ENCODE peak calls at places on chromosomes 5 and 9, in nine cellular contexts. D, O, Q, R, P, F, I, Z and B are unnamed samples.

GRCh38 chr5:147752666-147753290 is 29.8 kb downstream of the JAKMIP2 start:
- DNase-seq in D (no peak), O (no peak), Q (no peak), R (no peak), P (no peak), F (no peak), I (no peak), Z (no peak), B (no peak)

GRCh38 chr5:61053937-61054336 is 108.3 kb downstream of the SMIM15 start:
- DNase-seq in D (no peak), O (no peak), Q (no peak), R (no peak), P (no peak), F (no peak), I (no peak), Z (no peak), B (no peak)

GRCh38 chr9:31597977-31598376 is 786.5 kb upstream of the ACO1 start:
- DNase-seq in D (no peak), O (no peak), Q (no peak), R (no peak), P (no peak), F (no peak), I (no peak), Z (no peak), B (no peak)

GRCh38 chr5:81389015-81389414 is 4.9 kb downstream of the ACOT12 start:
- DNase-seq in D (no peak), O (no peak), Q (no peak), R (no peak), P (no peak), F (no peak), I (no peak), Z (no peak), B (no peak)

GRCh38 chr5:43290726-43291125 is 22.5 kb downstream of the HMGCS1 start:
- DNase-seq in D (no peak), O (no peak), Q (no peak), R (no peak), P (no peak), F (no peak), I (no peak), Z (no peak), B (no peak)

GRCh38 chr9:14021871-14022525 is 291.9 kb downstream of the NFIB start:
- DNase-seq in D (no peak), O (no peak), Q (no peak), R (no peak), P (no peak), F (no peak), I (no peak), Z (no peak), B (no peak)

GRCh38 chr5:91419571-91420537 is 36.7 kb upstream of the ARRDC3 start:
- DNase-seq in D (no peak), O (no peak), Q (peak; percentile 75), R (peak; percentile 57), P (peak; percentile 40), F (peak; percentile 22), I (peak; percentile 19), Z (peak; percentile 40), B (peak; percentile 43)

GRCh38 chr5:109759304-109759703 is 69.6 kb downstream of the MAN2A1 start:
- DNase-seq in D (no peak), O (no peak), Q (no peak), R (no peak), P (no peak), F (no peak), I (no peak), Z (no peak), B (no peak)

GRCh38 chr9:126517751-126518261 is 95.9 kb upstream of the LMX1B start:
- DNase-seq in D (no peak), O (no peak), Q (no peak), R (no peak), P (no peak), F (no peak), I (no peak), Z (no peak), B (no peak)

GRCh38 chr5:134228624-134229023 is 2.8 kb upstream of the PPP2CA start:
- DNase-seq in D (no peak), O (no peak), Q (no peak), R (no peak), P (no peak), F (no peak), I (no peak), Z (no peak), B (no peak)

GRCh38 chr9:117145811-117146490 is 268.9 kb downstream of the ASTN2 start:
- DNase-seq in D (no peak), O (no peak), Q (no peak), R (no peak), P (no peak), F (no peak), I (no peak), Z (no peak), B (no peak)

GRCh38 chr9:97857603-97858392 is 4.8 kb downstream of the FOXE1 start:
- DNase-seq in D (no peak), O (no peak), Q (no peak), R (no peak), P (no peak), F (no peak), I (no peak), Z (no peak), B (no peak)

GRCh38 chr5:7869474-7870136 is 657 bp downstream of the MTRR start:
- DNase-seq in D (no peak), O (peak; percentile 75), Q (no peak), R (no peak), P (no peak), F (peak; percentile 17), I (peak; percentile 37), Z (no peak), B (peak; percentile 23)

GRCh38 chr9:71665247-71665646 is 103.1 kb downstream of the CEMIP2 start:
- DNase-seq in D (no peak), O (no peak), Q (no peak), R (no peak), P (no peak), F (no peak), I (no peak), Z (no peak), B (no peak)

GRCh38 chr9:107929439-107929838 is 439.9 kb upstream of the KLF4 start:
- DNase-seq in D (no peak), O (peak; percentile 69), Q (peak; percentile 34), R (no peak), P (peak; percentile 58), F (peak; percentile 70), I (no peak), Z (peak; percentile 81), B (peak; percentile 54)

GRCh38 chr5:136467632-136468031 is 102.3 kb upstream of the TRPC7 start:
- DNase-seq in D (no peak), O (no peak), Q (no peak), R (no peak), P (no peak), F (no peak), I (no peak), Z (no peak), B (no peak)
- H3K4me3 ChIP-seq in D (no peak overlapping the region), O (no peak overlapping the region), Q (no peak overlapping the region), R (no peak overlapping the region), P (no peak overlapping the region), F (no peak overlapping the region), I (peak overlapping the region; percentile 52), Z (no peak overlapping the region), B (no peak overlapping the region)

DNA sequence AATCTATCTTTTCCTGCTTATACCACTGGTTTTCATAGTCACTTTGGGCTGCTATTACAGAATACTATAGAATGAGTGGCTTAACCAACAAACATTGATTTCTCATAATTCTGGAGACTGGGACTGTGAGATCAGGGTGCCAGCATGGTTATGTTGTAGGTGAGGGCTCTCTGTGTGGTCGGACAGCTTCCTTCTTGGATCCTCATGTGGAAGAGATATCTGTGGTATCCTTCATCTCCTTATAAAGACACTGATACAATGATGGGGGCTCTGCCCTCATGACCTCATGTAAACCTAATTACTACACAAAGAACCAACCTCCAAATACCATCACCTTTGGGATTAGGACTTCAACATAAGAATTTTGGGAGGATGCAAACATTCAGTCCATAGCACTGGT is 13.9 kb upstream of the PRLR start:
- DNase-seq in D (no peak), O (no peak), Q (no peak), R (no peak), P (no peak), F (no peak), I (no peak), Z (no peak), B (no peak)
- TF ChIP-seq CTCF in D (no peak), O (no peak), Q (no peak), R (no peak), P (no peak), F (no peak), I (no peak), Z (no peak), B (no peak)

GRCh38 chr9:34454571-34455065 is 3.8 kb downstream of the FAM219A start:
- DNase-seq in D (no peak), O (no peak), Q (no peak), R (no peak), P (no peak), F (peak; percentile 33), I (no peak), Z (peak; percentile 25), B (peak; percentile 22)

GRCh38 chr9:34451135-34451534 is 7.2 kb downstream of the FAM219A start:
- DNase-seq in D (no peak), O (no peak), Q (no peak), R (no peak), P (no peak), F (no peak), I (no peak), Z (no peak), B (no peak)

GRCh38 chr9:34452568-34452967 is 5.8 kb downstream of the FAM219A start:
- DNase-seq in D (no peak), O (no peak), Q (no peak), R (no peak), P (no peak), F (no peak), I (no peak), Z (no peak), B (no peak)

GRCh38 chr9:34451545-34451944 is 6.8 kb downstream of the FAM219A start:
- DNase-seq in D (no peak), O (no peak), Q (no peak), R (no peak), P (no peak), F (no peak), I (peak; percentile 58), Z (no peak), B (no peak)

GRCh38 chr9:34450644-34451043 is 7.7 kb downstream of the FAM219A start:
- DNase-seq in D (no peak), O (no peak), Q (no peak), R (no peak), P (no peak), F (no peak), I (no peak), Z (no peak), B (no peak)
- H3K4me1 ChIP-seq in D (peaks cover 40% of the 10 kb centered on the region), O (peaks cover 12% of the 10 kb centered on the region), Q (no peaks in the 10 kb centered on the region), R (no peaks in the 10 kb centered on the region), P (no peaks in the 10 kb centered on the region), F (peaks cover 100% of the 10 kb centered on the region), I (peaks cover 13% of the 10 kb centered on the region), Z (peaks cover 20% of the 10 kb centered on the region), B (peaks cover 98% of the 10 kb centered on the region)

GRCh38 chr5:139788294-139788875 is 7.2 kb upstream of the PSD2 start:
- DNase-seq in D (no peak), O (no peak), Q (peak; percentile 27), R (no peak), P (peak; percentile 13), F (peak; percentile 19), I (no peak), Z (no peak), B (peak; percentile 30)
- H3K4me3 ChIP-seq in D (peak overlapping the region; percentile 41), O (peak overlapping the region; percentile 74), Q (peak overlapping the region; percentile 40), R (peak overlapping the region; percentile 35), P (peak overlapping the region; percentile 51), F (peak overlapping the region; percentile 83), I (no peak overlapping the region), Z (peak overlapping the region; percentile 52), B (peak overlapping the region; percentile 51)